ENCODE peak calls at places on chromosomes 4 and X, in eight cellular contexts. One of them, this sample, is unnamed.

GRCh38 chr4:163731071-163731470 is 236.6 kb downstream of the TMA16 start:
- DNase-seq in omental fat pad: no peak
- DNase-seq in M059J: no peak
- DNase-seq in NCI-H2029 treated with DMSO at 0.1 percent for 48 hours: no peak
- DNase-seq in stimulated activated CD4-positive, alpha-beta T cell treated with anti-CD3 and anti-CD28 coated beads, Interleukin-12 subunit alpha, Interleukin-12 subunit beta, amount 100 ng/mL, for 48 hours: no peak
- DNase-seq in H4: no peak
- DNase-seq in cardiac septum: no peak
- DNase-seq in T-helper 1 cell: no peak
- DNase-seq in this sample: no peak

GRCh38 chr4:42151568-42152506 is 618 bp downstream of the BEND4 start:
- DNase-seq in T-helper 1 cell: peak
- DNase-seq in H4: no peak
- DNase-seq in NCI-H2029 treated with DMSO at 0.1 percent for 48 hours: no peak
- DNase-seq in omental fat pad: no peak
- DNase-seq in stimulated activated CD4-positive, alpha-beta T cell treated with anti-CD3 and anti-CD28 coated beads, Interleukin-12 subunit alpha, Interleukin-12 subunit beta, amount 100 ng/mL, for 48 hours: no peak
- DNase-seq in M059J: no peak
- DNase-seq in cardiac septum: no peak
- DNase-seq in this sample: no peak

GRCh38 chrX:73262991-73263390 is 48.3 kb upstream of the NAP1L2 start:
- DNase-seq in T-helper 1 cell: no peak
- DNase-seq in cardiac septum: no peak
- DNase-seq in M059J: peak
- DNase-seq in NCI-H2029 treated with DMSO at 0.1 percent for 48 hours: no peak
- DNase-seq in omental fat pad: no peak
- DNase-seq in stimulated activated CD4-positive, alpha-beta T cell treated with anti-CD3 and anti-CD28 coated beads, Interleukin-12 subunit alpha, Interleukin-12 subunit beta, amount 100 ng/mL, for 48 hours: no peak
- DNase-seq in H4: peak
- DNase-seq in this sample: no peak

GRCh38 chr4:150033937-150034336 is 44.3 kb upstream of the DCLK2 start:
- DNase-seq in omental fat pad: no peak
- DNase-seq in M059J: peak
- DNase-seq in cardiac septum: no peak
- DNase-seq in T-helper 1 cell: no peak
- DNase-seq in NCI-H2029 treated with DMSO at 0.1 percent for 48 hours: peak
- DNase-seq in stimulated activated CD4-positive, alpha-beta T cell treated with anti-CD3 and anti-CD28 coated beads, Interleukin-12 subunit alpha, Interleukin-12 subunit beta, amount 100 ng/mL, for 48 hours: no peak
- DNase-seq in H4: peak
- DNase-seq in this sample: no peak

GRCh38 chr4:93764647-93765246 is 63.8 kb upstream of the ATOH1 start:
- DNase-seq in cardiac septum: no peak
- DNase-seq in NCI-H2029 treated with DMSO at 0.1 percent for 48 hours: peak
- DNase-seq in omental fat pad: no peak
- DNase-seq in stimulated activated CD4-positive, alpha-beta T cell treated with anti-CD3 and anti-CD28 coated beads, Interleukin-12 subunit alpha, Interleukin-12 subunit beta, amount 100 ng/mL, for 48 hours: no peak
- DNase-seq in T-helper 1 cell: no peak
- DNase-seq in M059J: peak
- DNase-seq in H4: peak
- DNase-seq in this sample: no peak

GRCh38 chr4:164136181-164136616 is 617.7 kb upstream of the SMIM31 start:
- DNase-seq in omental fat pad: no peak
- DNase-seq in M059J: peak
- DNase-seq in cardiac septum: no peak
- DNase-seq in NCI-H2029 treated with DMSO at 0.1 percent for 48 hours: no peak
- DNase-seq in stimulated activated CD4-positive, alpha-beta T cell treated with anti-CD3 and anti-CD28 coated beads, Interleukin-12 subunit alpha, Interleukin-12 subunit beta, amount 100 ng/mL, for 48 hours: no peak
- DNase-seq in H4: peak
- DNase-seq in T-helper 1 cell: no peak
- DNase-seq in this sample: no peak

GRCh38 chr4:158673633-158674032 is 1.5 kb downstream of the ETFDH start:
- DNase-seq in T-helper 1 cell: no peak
- DNase-seq in M059J: no peak
- DNase-seq in cardiac septum: no peak
- DNase-seq in NCI-H2029 treated with DMSO at 0.1 percent for 48 hours: no peak
- DNase-seq in omental fat pad: no peak
- DNase-seq in H4: no peak
- DNase-seq in stimulated activated CD4-positive, alpha-beta T cell treated with anti-CD3 and anti-CD28 coated beads, Interleukin-12 subunit alpha, Interleukin-12 subunit beta, amount 100 ng/mL, for 48 hours: no peak
- DNase-seq in this sample: no peak

GRCh38 chrX:10756365-10756915 is 136.1 kb upstream of the MID1 start:
- DNase-seq in H4: peak
- DNase-seq in cardiac septum: no peak
- DNase-seq in NCI-H2029 treated with DMSO at 0.1 percent for 48 hours: no peak
- DNase-seq in T-helper 1 cell: no peak
- DNase-seq in M059J: peak
- DNase-seq in stimulated activated CD4-positive, alpha-beta T cell treated with anti-CD3 and anti-CD28 coated beads, Interleukin-12 subunit alpha, Interleukin-12 subunit beta, amount 100 ng/mL, for 48 hours: no peak
- DNase-seq in omental fat pad: no peak
- DNase-seq in this sample: no peak

GRCh38 chr4:7448036-7448435 is 13.3 kb upstream of the PSAPL1 start:
- DNase-seq in H4: no peak
- DNase-seq in omental fat pad: no peak
- DNase-seq in T-helper 1 cell: no peak
- DNase-seq in stimulated activated CD4-positive, alpha-beta T cell treated with anti-CD3 and anti-CD28 coated beads, Interleukin-12 subunit alpha, Interleukin-12 subunit beta, amount 100 ng/mL, for 48 hours: no peak
- DNase-seq in M059J: no peak
- DNase-seq in NCI-H2029 treated with DMSO at 0.1 percent for 48 hours: no peak
- DNase-seq in cardiac septum: no peak
- DNase-seq in this sample: no peak

GRCh38 chrX:154840856-154841255 is 6.4 kb upstream of the SMIM9 start:
- DNase-seq in H4: peak
- DNase-seq in cardiac septum: no peak
- DNase-seq in M059J: peak
- DNase-seq in NCI-H2029 treated with DMSO at 0.1 percent for 48 hours: peak
- DNase-seq in omental fat pad: no peak
- DNase-seq in stimulated activated CD4-positive, alpha-beta T cell treated with anti-CD3 and anti-CD28 coated beads, Interleukin-12 subunit alpha, Interleukin-12 subunit beta, amount 100 ng/mL, for 48 hours: no peak
- DNase-seq in T-helper 1 cell: peak
- DNase-seq in this sample: no peak

GRCh38 chr4:108130955-108131354 is 37.8 kb downstream of the LEF1 start:
- DNase-seq in T-helper 1 cell: no peak
- DNase-seq in NCI-H2029 treated with DMSO at 0.1 percent for 48 hours: no peak
- DNase-seq in omental fat pad: no peak
- DNase-seq in stimulated activated CD4-positive, alpha-beta T cell treated with anti-CD3 and anti-CD28 coated beads, Interleukin-12 subunit alpha, Interleukin-12 subunit beta, amount 100 ng/mL, for 48 hours: no peak
- DNase-seq in cardiac septum: no peak
- DNase-seq in M059J: no peak
- DNase-seq in H4: no peak
- DNase-seq in this sample: no peak

GRCh38 chrX:68492583-68492982 is 6.3 kb upstream of the YIPF6 start:
- DNase-seq in stimulated activated CD4-positive, alpha-beta T cell treated with anti-CD3 and anti-CD28 coated beads, Interleukin-12 subunit alpha, Interleukin-12 subunit beta, amount 100 ng/mL, for 48 hours: no peak
- DNase-seq in H4: no peak
- DNase-seq in T-helper 1 cell: no peak
- DNase-seq in NCI-H2029 treated with DMSO at 0.1 percent for 48 hours: no peak
- DNase-seq in M059J: no peak
- DNase-seq in omental fat pad: no peak
- DNase-seq in cardiac septum: no peak
- DNase-seq in this sample: no peak

GRCh38 chrX:34563061-34563460 is 94.0 kb downstream of the TMEM47 start:
- DNase-seq in M059J: no peak
- DNase-seq in H4: no peak
- DNase-seq in T-helper 1 cell: no peak
- DNase-seq in NCI-H2029 treated with DMSO at 0.1 percent for 48 hours: no peak
- DNase-seq in stimulated activated CD4-positive, alpha-beta T cell treated with anti-CD3 and anti-CD28 coated beads, Interleukin-12 subunit alpha, Interleukin-12 subunit beta, amount 100 ng/mL, for 48 hours: no peak
- DNase-seq in omental fat pad: no peak
- DNase-seq in cardiac septum: no peak
- DNase-seq in this sample: no peak

GRCh38 chrX:20061869-20062254 is 54.8 kb downstream of the MAP7D2 start:
- DNase-seq in stimulated activated CD4-positive, alpha-beta T cell treated with anti-CD3 and anti-CD28 coated beads, Interleukin-12 subunit alpha, Interleukin-12 subunit beta, amount 100 ng/mL, for 48 hours: no peak
- DNase-seq in M059J: peak
- DNase-seq in NCI-H2029 treated with DMSO at 0.1 percent for 48 hours: no peak
- DNase-seq in cardiac septum: no peak
- DNase-seq in T-helper 1 cell: no peak
- DNase-seq in H4: peak
- DNase-seq in omental fat pad: no peak
- DNase-seq in this sample: no peak

GRCh38 chr4:168264903-168265302 is 53.6 kb downstream of the DDX60 start:
- DNase-seq in M059J: no peak
- DNase-seq in omental fat pad: no peak
- DNase-seq in stimulated activated CD4-positive, alpha-beta T cell treated with anti-CD3 and anti-CD28 coated beads, Interleukin-12 subunit alpha, Interleukin-12 subunit beta, amount 100 ng/mL, for 48 hours: no peak
- DNase-seq in T-helper 1 cell: no peak
- DNase-seq in cardiac septum: no peak
- DNase-seq in NCI-H2029 treated with DMSO at 0.1 percent for 48 hours: peak
- DNase-seq in H4: no peak
- DNase-seq in this sample: no peak

GRCh38 chrX:72016881-72017783 is 106.5 kb downstream of the NHSL2 start:
- DNase-seq in T-helper 1 cell: no peak
- DNase-seq in omental fat pad: no peak
- DNase-seq in stimulated activated CD4-positive, alpha-beta T cell treated with anti-CD3 and anti-CD28 coated beads, Interleukin-12 subunit alpha, Interleukin-12 subunit beta, amount 100 ng/mL, for 48 hours: no peak
- DNase-seq in cardiac septum: no peak
- DNase-seq in M059J: no peak
- DNase-seq in NCI-H2029 treated with DMSO at 0.1 percent for 48 hours: no peak
- DNase-seq in H4: no peak
- DNase-seq in this sample: no peak

This sample was measured in CD14-positive monocyte.